ENCODE peak calls at places on chromosomes 3 and 15, in four cellular contexts. Z is ascending aorta, F is cardiac fibroblast, Q is cardiac muscle cell. X is an unnamed sample.

GRCh38 chr3:18643290-18643689 is 218.2 kb upstream of the SATB1 start:
- DNase-seq in Q (no peak), F (no peak), Z (no peak), X (no peak)

GRCh38 chr15:80801891-80802680 is 22.9 kb downstream of the CEMIP start:
- DNase-seq in Z (no peak), Q (no peak), F (peak), X (no peak)

GRCh38 chr3:122349171-122349570 is 24.1 kb downstream of the CSTA start:
- DNase-seq in F (no peak), Z (no peak), Q (no peak), X (no peak)

GRCh38 chr3:153848701-153849100 is 272.5 kb upstream of the ARHGEF26 start:
- DNase-seq in F (peak), Z (no peak), Q (peak), X (no peak)

GRCh38 chr15:81312790-81313543 is 11.0 kb downstream of the STARD5 start:
- DNase-seq in F (peak), Z (peak), Q (peak), X (peak)

GRCh38 chr3:30659270-30660127 is 53.1 kb downstream of the TGFBR2 start:
- DNase-seq in Z (no peak), F (peak), Q (peak), X (peak)

GRCh38 chr15:34851751-34852150 is 56.4 kb upstream of the ACTC1 start:
- DNase-seq in Q (no peak), F (no peak), Z (no peak), X (no peak)

GRCh38 chr3:49673715-49674490 is at the start of gene APEH:
- DNase-seq in Z (peak), Q (peak), F (peak), X (peak)

GRCh38 chr3:45756055-45756454 is 40.3 kb downstream of the SLC6A20 start:
- DNase-seq in F (no peak), Z (no peak), Q (no peak), X (no peak)

GRCh38 chr3:28727321-28727720 is 378.7 kb upstream of the AZI2 start:
- DNase-seq in Z (no peak), F (no peak), Q (no peak), X (no peak)

GRCh38 chr3:57544181-57545125 is at the start of gene DNAH12:
- DNase-seq in Z (no peak), Q (peak), F (no peak), X (peak)

GRCh38 chr3:72632129-72632528 is 216.1 kb downstream of the SHQ1 start:
- DNase-seq in F (peak), Z (no peak), Q (no peak), X (no peak)

GRCh38 chr3:150503402-150504099 is 42.7 kb downstream of the SERP1 start:
- DNase-seq in Q (no peak), Z (no peak), F (no peak), X (no peak)

GRCh38 chr3:48572517-48572916 is 8.9 kb upstream of the UCN2 start:
- DNase-seq in F (no peak), Z (no peak), Q (no peak), X (no peak)

GRCh38 chr15:66287461-66288055 is 5.8 kb upstream of the DIS3L start:
- DNase-seq in Q (peak), Z (no peak), F (peak), X (no peak)

GRCh38 chr3:132596816-132597433 is at the start of gene ACKR4:
- DNase-seq in Z (no peak), F (no peak), Q (peak), X (no peak)

GRCh38 chr3:27533718-27534578 is 49.8 kb upstream of the SLC4A7 start:
- DNase-seq in Z (peak), F (peak), Q (peak), X (peak)

GRCh38 chr15:77107531-77108355 is 36.8 kb upstream of the TSPAN3 start:
- DNase-seq in Z (peak), Q (peak), F (peak), X (no peak)

GRCh38 chr15:91853968-91854943 is 748 bp downstream of the SLCO3A1 start:
- DNase-seq in Z (peak), F (no peak), Q (peak), X (peak)
- H3K4me3 ChIP-seq in Z (peak), F (peak), Q (peak), X (peak)

GRCh38 chr3:175144368-175144767 is 285.2 kb downstream of the NAALADL2 start:
- DNase-seq in F (no peak), Z (no peak), Q (no peak), X (no peak)

GRCh38 chr3:175150812-175151411 is 291.8 kb downstream of the NAALADL2 start:
- DNase-seq in Q (no peak), Z (no peak), F (no peak), X (peak)

GRCh38 chr3:175149675-175150074 is 290.5 kb downstream of the NAALADL2 start:
- DNase-seq in F (no peak), Z (no peak), Q (no peak), X (no peak)

DNA sequence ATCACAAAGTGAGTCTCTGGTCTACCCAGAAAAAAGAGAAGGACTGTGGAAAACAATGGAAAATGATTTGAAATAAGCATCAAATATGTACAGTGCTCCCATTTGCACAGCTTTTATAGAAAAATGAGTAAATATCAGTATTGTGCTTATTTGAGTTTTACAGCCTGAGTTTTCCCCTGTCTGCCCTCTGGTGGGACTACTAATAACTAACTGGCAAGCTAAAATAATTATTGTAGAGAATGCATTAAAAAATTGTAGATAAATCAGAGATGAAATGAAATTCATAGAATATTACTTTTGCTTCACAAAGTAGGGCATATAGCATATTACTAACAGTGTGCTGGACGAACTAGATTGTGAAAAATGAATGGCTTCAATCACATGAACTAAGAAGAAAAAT is 287.1 kb downstream of the NAALADL2 start:
- DNase-seq in Z (no peak), Q (peak), F (peak), X (no peak)
- TF ChIP-seq CTCF in Z (no peak), Q (peak), F (peak), X (peak)

GRCh38 chr3:181715601-181716340 is 4.0 kb downstream of the SOX2 start:
- DNase-seq in Q (no peak), F (no peak), Z (no peak), X (no peak)
- H3K4me3 ChIP-seq in Q (no peak), F (no peak), Z (no peak), X (no peak)

DNA sequence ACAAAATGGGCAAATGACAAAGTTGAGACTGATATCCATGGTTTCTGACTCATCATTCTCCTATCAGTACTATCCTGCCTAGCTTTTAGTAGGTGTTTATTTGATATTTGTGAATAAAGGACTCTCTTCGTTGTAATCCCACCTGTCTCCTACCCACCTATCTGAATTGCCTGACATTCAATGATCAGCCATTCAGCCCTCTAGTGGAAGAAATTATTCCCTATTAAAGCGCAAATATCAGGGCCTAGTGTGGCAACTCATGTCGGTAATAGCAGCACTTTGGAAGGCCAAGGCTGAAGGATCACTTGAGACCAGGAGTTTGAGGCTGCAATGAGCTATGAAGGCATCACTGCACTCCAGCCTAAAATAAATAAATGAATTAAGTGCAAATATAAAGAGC is 195.7 kb upstream of the SETMAR start:
- DNase-seq in F (no peak), Z (no peak), Q (no peak), X (no peak)
- TF ChIP-seq CTCF in F (no peak), Z (no peak), Q (no peak), X (no peak)

GRCh38 chr3:13282528-13282985 is 137.6 kb downstream of the NUP210 start:
- DNase-seq in F (no peak), Q (no peak), Z (no peak), X (peak)
- H3K4me3 ChIP-seq in F (no peak), Q (peak), Z (peak), X (peak)

GRCh38 chr3:38960953-38961622 is 90.7 kb downstream of the SCN11A start:
- DNase-seq in F (peak), Z (no peak), Q (peak), X (peak)
- TF ChIP-seq CTCF in F (peak), Z (peak), Q (peak), X (peak)

DNA sequence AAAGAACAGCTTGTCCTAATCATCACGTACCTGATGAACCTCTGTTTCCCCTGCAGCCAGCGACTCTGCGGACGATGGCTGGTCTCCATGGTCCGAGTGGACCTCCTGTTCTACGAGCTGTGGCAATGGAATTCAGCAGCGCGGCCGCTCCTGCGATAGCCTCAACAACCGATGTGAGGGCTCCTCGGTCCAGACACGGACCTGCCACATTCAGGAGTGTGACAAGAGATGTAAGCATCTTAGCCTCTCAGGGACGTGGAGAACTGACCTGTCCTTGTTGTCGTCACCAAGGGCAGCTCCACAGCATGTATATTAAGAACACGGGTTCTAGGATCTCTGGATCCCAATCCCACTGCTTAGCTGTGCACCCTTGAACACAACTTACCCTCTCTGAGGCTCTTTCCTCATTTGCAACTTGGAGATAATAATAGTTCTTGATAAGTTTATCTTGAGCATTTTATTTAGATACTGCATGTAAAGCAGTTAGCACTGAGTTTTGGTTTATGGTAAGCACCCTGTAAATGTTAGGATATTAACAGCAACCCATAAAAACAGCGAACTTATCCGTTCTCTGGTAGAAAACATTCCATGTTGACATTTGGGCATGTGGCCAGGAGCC is 6.5 kb downstream of the THBS1 start:
- DNase-seq in F (peak), Q (peak), Z (no peak), X (no peak)
- H3K4me3 ChIP-seq in F (no peak), Q (no peak), Z (no peak), X (no peak)

GRCh38 chr3:127475975-127476374 is 114.6 kb downstream of the TPRA1 start:
- DNase-seq in Q (no peak), F (no peak), Z (no peak), X (no peak)

GRCh38 chr3:127476936-127477335 is 113.6 kb downstream of the TPRA1 start:
- DNase-seq in Q (no peak), Z (no peak), F (no peak), X (no peak)

GRCh38 chr3:127472506-127472905 is 118.0 kb downstream of the TPRA1 start:
- DNase-seq in Q (no peak), F (no peak), Z (no peak), X (no peak)

GRCh38 chr3:127475364-127475763 is 115.2 kb downstream of the TPRA1 start:
- DNase-seq in F (no peak), Z (no peak), Q (no peak), X (no peak)

DNA sequence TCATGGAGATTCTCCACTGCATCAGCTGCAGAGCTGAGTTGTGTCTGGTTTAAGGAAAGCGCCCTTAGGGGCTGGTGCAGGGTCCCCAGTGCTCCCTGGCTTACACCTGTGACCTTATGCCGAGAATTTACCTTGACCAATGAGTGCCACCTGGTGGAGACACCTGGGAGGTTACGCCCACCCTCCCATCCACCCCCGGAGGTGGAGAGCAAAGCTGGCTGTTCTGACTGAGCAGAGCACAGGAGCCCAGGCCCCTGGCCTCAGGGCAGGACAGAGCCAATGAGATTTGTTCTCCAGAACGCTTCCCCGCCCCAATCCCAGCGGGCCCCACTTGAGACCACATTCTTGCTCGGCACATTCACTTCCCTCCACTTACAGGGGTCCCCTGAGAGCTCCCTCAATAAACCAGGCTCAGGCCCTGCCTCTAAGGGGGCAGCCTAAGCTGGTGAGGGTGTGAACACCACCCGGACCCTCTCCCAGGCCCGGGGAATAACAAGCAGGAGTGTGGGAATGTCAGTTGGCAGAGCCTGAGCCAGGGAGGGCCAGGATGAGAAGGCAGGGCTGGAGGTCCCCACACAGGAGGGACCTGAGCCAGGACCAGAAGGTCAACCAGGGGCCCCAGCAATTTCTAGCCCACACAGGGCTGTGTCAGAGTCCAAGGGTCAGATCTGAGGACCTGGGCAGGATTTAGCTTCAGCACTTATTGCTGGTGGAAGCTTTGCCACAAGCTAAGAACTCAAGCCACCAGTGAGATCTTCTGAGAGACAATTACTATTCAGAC is 117.1 kb downstream of the TPRA1 start:
- DNase-seq in Q (no peak), F (no peak), Z (no peak), X (peak)
- TF ChIP-seq CTCF in Q (peak), F (peak), Z (no peak), X (peak)

GRCh38 chr3:175679582-175679981 is 820.4 kb downstream of the NAALADL2 start:
- DNase-seq in Q (no peak), Z (no peak), F (no peak), X (no peak)
- H3K4me3 ChIP-seq in Q (no peak), Z (no peak), F (no peak), X (no peak)